ENCODE peak calls at places on chromosomes 3 and 15, in eight cellular contexts. S is astrocyte of the spinal cord, M is coronary artery, J is psoas muscle, V is cardiac muscle cell, N is GM12865, H is activated B cell treated with CpG ODN at 0.5 μM for 24 hours, K is fibroblast of the aortic adventitia. R is an unnamed sample.

GRCh38 chr3:127427666-127428065 is 139.8 kb upstream of the PRR20G start:
- DNase-seq in S (no peak), M (no peak), J (no peak), V (no peak), N (no peak), H (no peak), K (no peak), R (no peak)

GRCh38 chr3:53016236-53016635 is 29.6 kb downstream of the SFMBT1 start:
- DNase-seq in S (no peak), M (no peak), J (no peak), V (no peak), N (no peak), H (no peak), K (no peak), R (no peak)

GRCh38 chr3:52809149-52809548 is 14.6 kb downstream of the ITIH3 start:
- DNase-seq in S (no peak), M (no peak), J (no peak), V (no peak), N (no peak), H (no peak), K (no peak), R (no peak)

GRCh38 chr15:88646951-88647350 is 8.1 kb downstream of the ISG20 start:
- DNase-seq in S (no peak), M (peak; percentile 28), J (no peak), V (no peak), N (peak; percentile 0), H (no peak), K (no peak), R (no peak)

GRCh38 chr3:29282431-29283296 is 1.8 kb downstream of the RBMS3 start:
- DNase-seq in S (peak; percentile 73), M (no peak), J (no peak), V (peak; percentile 34), N (no peak), H (no peak), K (peak; percentile 75), R (no peak)

GRCh38 chr3:169505577-169506155 is 157.8 kb downstream of the MECOM start:
- DNase-seq in S (no peak), M (no peak), J (no peak), V (no peak), N (no peak), H (no peak), K (no peak), R (no peak)

GRCh38 chr3:112117826-112118571 is 15.0 kb downstream of the GCSAM start:
- DNase-seq in S (no peak), M (no peak), J (no peak), V (no peak), N (peak; percentile 87), H (no peak), K (no peak), R (no peak)

GRCh38 chr3:30658328-30659052 is 52.1 kb downstream of the TGFBR2 start:
- DNase-seq in S (peak; percentile 89), M (no peak), J (no peak), V (no peak), N (peak; percentile 68), H (no peak), K (peak; percentile 80), R (no peak)

GRCh38 chr3:176074096-176074495 is 1123.2 kb downstream of the TBL1XR1 start:
- DNase-seq in S (no peak), M (no peak), J (no peak), V (no peak), N (no peak), H (no peak), K (no peak), R (no peak)

GRCh38 chr15:47410243-47410642 is 307.1 kb upstream of the SEMA6D start:
- DNase-seq in S (no peak), M (no peak), J (no peak), V (no peak), N (no peak), H (no peak), K (no peak), R (no peak)

GRCh38 chr3:23390989-23391388 is 187.9 kb downstream of the UBE2E2 start:
- DNase-seq in S (no peak), M (no peak), J (no peak), V (no peak), N (no peak), H (no peak), K (no peak), R (no peak)

GRCh38 chr3:112097378-112097777 is 11.2 kb downstream of the C3orf52 start:
- DNase-seq in S (peak; percentile 99), M (no peak), J (no peak), V (no peak), N (peak; percentile 49), H (no peak), K (peak; percentile 99), R (no peak)

GRCh38 chr3:112481342-112481870 is 17.9 kb downstream of the BTLA start:
- DNase-seq in S (no peak), M (no peak), J (no peak), V (no peak), N (no peak), H (no peak), K (no peak), R (no peak)

GRCh38 chr3:50623840-50624474 is 7.0 kb downstream of the MAPKAPK3 start:
- DNase-seq in S (no peak), M (no peak), J (peak; percentile 64), V (no peak), N (peak; percentile 66), H (no peak), K (no peak), R (no peak)

GRCh38 chr15:41116116-41116871 is at the start of gene INO80:
- DNase-seq in S (peak; percentile 98), M (peak; percentile 98), J (peak; percentile 99), V (peak; percentile 99), N (peak; percentile 98), H (peak; percentile 93), K (peak; percentile 99), R (peak; percentile 96)
- TF ChIP-seq CTCF in S (no peak), M (no peak), J (no peak), V (no peak), N (no peak), H (no peak), K (no peak), R (no peak)

DNA sequence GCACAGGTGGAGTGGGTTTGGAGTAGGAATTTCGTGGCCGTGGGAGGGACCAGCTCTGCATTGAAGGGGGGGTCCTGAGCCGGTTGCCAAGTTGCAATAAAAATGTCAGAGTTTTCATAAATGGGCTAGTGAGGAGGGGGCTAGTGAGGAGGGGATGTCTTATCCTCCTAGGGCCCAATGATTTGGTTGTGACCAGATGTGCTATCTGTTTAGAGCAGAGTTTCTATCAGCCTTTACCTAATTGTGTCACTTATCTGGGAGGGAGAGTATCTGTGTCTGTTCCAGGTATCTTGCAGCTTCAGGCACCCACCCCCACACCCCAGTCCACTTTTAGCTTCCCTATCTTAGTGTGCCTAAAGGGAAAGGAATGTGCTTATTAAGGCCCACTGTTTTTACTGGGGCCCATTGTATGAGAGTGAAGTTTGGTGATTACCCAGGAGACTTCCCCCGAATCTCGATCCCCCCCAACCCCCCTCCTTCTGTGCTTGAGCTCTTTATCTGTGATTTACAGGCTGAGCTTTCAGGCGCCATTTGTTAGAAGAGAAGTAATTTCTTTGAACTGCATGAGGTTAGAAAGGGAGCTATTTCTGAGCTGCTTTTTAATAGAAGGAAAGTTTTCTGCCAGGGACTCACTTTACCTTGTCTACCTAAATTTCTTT is 42.6 kb downstream of the PPCDC start:
- DNase-seq in S (no peak), M (peak; percentile 56), J (no peak), V (no peak), N (no peak), H (no peak), K (peak; percentile 82), R (no peak)
- TF ChIP-seq CTCF in S (no peak), M (no peak), J (no peak), V (no peak), N (no peak), H (no peak), K (no peak), R (no peak)

GRCh38 chr15:39979606-39980005 is 45.7 kb downstream of the EIF2AK4 start:
- DNase-seq in S (no peak), M (no peak), J (no peak), V (no peak), N (no peak), H (no peak), K (peak; percentile 2), R (no peak)

GRCh38 chr15:39974656-39975230 is 40.8 kb downstream of the EIF2AK4 start:
- DNase-seq in S (no peak), M (no peak), J (no peak), V (no peak), N (no peak), H (no peak), K (peak; percentile 9), R (no peak)

DNA sequence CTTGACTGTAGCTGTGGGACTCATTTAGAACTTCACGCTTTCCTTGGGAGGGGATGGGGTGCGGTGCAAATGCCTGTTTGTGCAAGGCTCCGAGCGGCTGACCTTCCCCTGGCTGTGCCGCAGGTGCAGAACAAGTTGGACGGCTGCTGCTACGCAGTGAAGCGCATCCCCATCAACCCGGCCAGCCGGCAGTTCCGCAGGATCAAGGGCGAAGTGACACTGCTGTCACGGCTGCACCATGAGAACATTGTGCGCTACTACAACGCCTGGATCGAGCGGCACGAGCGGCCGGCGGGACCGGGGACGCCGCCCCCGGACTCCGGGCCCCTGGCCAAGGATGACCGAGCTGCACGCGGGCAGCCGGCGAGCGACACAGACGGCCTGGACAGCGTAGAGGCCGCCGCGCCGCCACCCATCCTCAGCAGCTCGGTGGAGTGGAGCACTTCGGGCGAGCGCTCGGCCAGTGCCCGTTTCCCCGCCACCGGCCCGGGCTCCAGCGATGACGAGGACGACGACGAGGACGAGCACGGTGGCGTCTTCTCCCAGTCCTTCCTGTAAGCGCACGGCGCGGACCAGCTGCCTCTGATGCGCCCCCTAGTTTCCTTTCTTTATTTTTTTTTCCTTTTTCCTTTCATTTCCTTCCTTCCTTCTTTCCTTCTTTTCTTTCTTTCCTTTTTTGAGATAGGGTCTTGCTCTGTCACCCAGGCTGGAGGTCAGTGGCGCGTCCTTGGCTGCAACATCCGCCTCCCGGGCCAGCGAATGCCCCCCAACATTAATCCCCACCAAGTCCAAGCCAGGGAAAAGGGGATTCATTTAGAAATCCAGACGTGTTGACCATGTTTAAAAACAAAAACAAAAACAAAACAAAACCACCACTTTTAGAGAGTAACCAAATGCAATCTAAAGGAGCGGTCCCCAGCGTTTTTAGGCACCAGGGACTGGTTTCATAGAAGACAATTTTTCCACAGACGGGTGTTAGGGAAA is 42.7 kb downstream of the EIF2AK4 start:
- DNase-seq in S (peak; percentile 64), M (peak; percentile 82), J (peak; percentile 76), V (peak; percentile 50), N (no peak), H (peak; percentile 21), K (peak; percentile 40), R (peak; percentile 25)
- TF ChIP-seq CTCF in S (peak; percentile 53), M (peak; percentile 48), J (peak; percentile 32), V (peak; percentile 54), N (no peak), H (no peak), K (peak; percentile 38), R (no peak)

DNA sequence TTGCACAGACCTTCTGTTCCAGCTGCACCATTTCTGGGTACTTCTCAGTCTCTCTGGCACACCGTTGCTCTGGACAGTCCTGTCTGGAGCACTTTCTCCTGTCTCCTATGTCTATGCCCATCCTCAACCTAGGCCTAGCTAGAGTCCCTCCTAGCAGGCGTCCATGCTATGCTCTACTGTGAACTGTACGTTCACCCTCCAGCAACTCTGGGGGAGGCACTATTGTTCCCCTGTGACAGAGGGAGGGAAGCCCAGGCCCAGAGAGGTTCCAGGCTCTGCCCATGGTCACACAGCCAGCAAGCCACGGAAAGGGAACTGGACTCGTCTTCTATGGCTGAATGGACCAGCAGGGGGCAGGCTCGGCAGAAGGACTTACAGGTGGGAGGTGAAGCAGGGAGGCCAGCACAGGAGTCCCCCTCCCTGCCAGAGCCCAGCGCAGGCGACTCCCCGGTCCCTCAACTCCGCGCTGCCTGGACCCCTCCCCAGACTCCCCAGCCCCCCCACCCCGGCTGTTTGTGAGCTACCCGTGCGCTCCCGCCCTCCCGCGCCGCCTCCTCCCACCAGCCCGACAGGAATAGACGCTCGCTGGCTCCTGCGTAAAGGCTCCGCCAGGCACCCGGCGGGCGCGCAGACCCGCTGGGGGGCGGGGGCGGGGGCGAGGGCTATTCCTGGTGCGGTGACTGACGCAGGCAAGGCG is 1.7 kb upstream of the LINGO1 start:
- DNase-seq in S (peak; percentile 29), M (no peak), J (peak; percentile 67), V (peak; percentile 79), N (peak; percentile 76), H (peak; percentile 44), K (peak; percentile 17), R (peak; percentile 76)
- TF ChIP-seq CTCF in S (peak; percentile 66), M (peak; percentile 20), J (peak; percentile 34), V (peak; percentile 64), N (peak; percentile 70), H (no peak), K (peak; percentile 52), R (peak; percentile 62)

R was measured in mesothelial cell of epicardium.